ENCODE peak calls at places on chromosomes 1 and 21, in six cellular contexts. U, F, L, Q, O and C are unnamed samples.

GRCh38 chr1:114320586-114320985 is 166.9 kb upstream of the SYT6 start:
- DNase-seq in F (no peak), U (peak), Q (no peak), L (no peak), O (no peak), C (no peak)

GRCh38 chr1:26391450-26391849 is 18.9 kb upstream of the ZNF683 start:
- DNase-seq in Q (peak), L (peak), F (peak), U (peak), O (peak), C (peak)

GRCh38 chr1:245749053-245749452 is 594.3 kb downstream of the KIF26B start:
- DNase-seq in U (no peak), O (no peak), F (no peak), L (no peak), Q (no peak), C (no peak)

GRCh38 chr1:187051618-187052232 is 223.0 kb downstream of the PLA2G4A start:
- DNase-seq in L (peak), F (no peak), O (peak), Q (peak), U (peak), C (no peak)

GRCh38 chr1:245566952-245567351 is 412.2 kb downstream of the KIF26B start:
- DNase-seq in O (no peak), Q (no peak), U (no peak), L (peak), F (no peak), C (no peak)

GRCh38 chr1:1400576-1401456 is 1.7 kb upstream of the CCNL2 start:
- DNase-seq in L (no peak), O (no peak), F (no peak), Q (no peak), U (no peak), C (no peak)

GRCh38 chr1:208048904-208049303 is 138.0 kb upstream of the CD34 start:
- DNase-seq in Q (no peak), U (no peak), F (no peak), L (no peak), O (no peak), C (no peak)

GRCh38 chr21:32867587-32867986 is 96.0 kb upstream of the PAXBP1 start:
- DNase-seq in U (no peak), O (no peak), F (no peak), Q (no peak), L (no peak), C (no peak)

GRCh38 chr1:234862944-234863515 is 253.1 kb upstream of the IRF2BP2 start:
- DNase-seq in F (no peak), Q (no peak), O (no peak), U (peak), L (no peak), C (no peak)

GRCh38 chr1:218164111-218164929 is 120.8 kb upstream of the RRP15 start:
- DNase-seq in Q (peak), U (peak), F (peak), O (peak), L (peak), C (no peak)

GRCh38 chr1:35371506-35371905 is 103.0 kb downstream of the ZMYM4 start:
- DNase-seq in Q (no peak), O (no peak), F (no peak), L (no peak), U (no peak), C (no peak)

GRCh38 chr1:201694615-201695335 is 134.2 kb upstream of the IPO9 start:
- DNase-seq in L (no peak), U (no peak), O (no peak), Q (no peak), F (no peak), C (no peak)

GRCh38 chr1:4306559-4307467 is 347.6 kb upstream of the AJAP1 start:
- DNase-seq in F (no peak), U (no peak), Q (no peak), L (no peak), O (no peak), C (no peak)

GRCh38 chr21:31630062-31630711 is 29.3 kb upstream of the SOD1 start:
- DNase-seq in L (no peak), Q (no peak), F (no peak), U (peak), O (no peak), C (no peak)

GRCh38 chr1:236039736-236040670 is 24.9 kb downstream of the NID1 start:
- DNase-seq in Q (no peak), U (no peak), L (no peak), O (no peak), F (no peak), C (no peak)

GRCh38 chr1:236041899-236042618 is 22.8 kb downstream of the NID1 start:
- DNase-seq in U (no peak), L (no peak), O (no peak), F (no peak), Q (no peak), C (no peak)

GRCh38 chr1:236045771-236046170 is 19.1 kb downstream of the NID1 start:
- DNase-seq in Q (no peak), U (no peak), L (no peak), F (no peak), O (no peak), C (no peak)

DNA sequence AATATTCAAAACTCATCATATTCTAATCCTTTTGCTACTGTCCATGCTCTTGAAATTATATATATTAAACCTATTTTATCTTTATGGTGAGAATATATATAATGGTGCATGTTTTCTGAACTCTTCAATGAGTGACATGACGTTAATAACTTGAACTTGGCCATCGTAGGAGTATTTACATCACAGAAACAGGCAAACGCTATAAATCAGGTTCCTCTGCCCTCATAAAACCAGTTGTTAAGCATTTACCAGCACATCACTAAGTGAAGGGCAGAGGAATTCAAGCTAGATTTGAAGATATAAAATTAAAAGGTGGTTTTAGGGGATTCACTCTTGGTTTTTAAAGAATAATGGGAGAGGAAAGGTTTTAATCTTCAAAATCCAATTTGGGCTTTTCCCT is 20.5 kb downstream of the NID1 start:
- DNase-seq in O (no peak), L (no peak), Q (no peak), U (no peak), F (no peak), C (no peak)
- TF ChIP-seq CTCF in O (no peak), L (no peak), Q (no peak), U (no peak), F (no peak), C (no peak)

GRCh38 chr1:53314606-53315005 is 13.3 kb downstream of the LRP8 start:
- DNase-seq in O (no peak), U (no peak), Q (no peak), F (no peak), L (peak), C (no peak)

GRCh38 chr1:53315456-53316048 is 12.3 kb downstream of the LRP8 start:
- DNase-seq in O (no peak), L (no peak), F (no peak), U (no peak), Q (no peak), C (no peak)

GRCh38 chr1:53316742-53317650 is 10.9 kb downstream of the LRP8 start:
- DNase-seq in Q (no peak), F (no peak), O (no peak), U (no peak), L (peak), C (no peak)

GRCh38 chr1:53317651-53318539 is 10.0 kb downstream of the LRP8 start:
- DNase-seq in O (no peak), F (no peak), Q (no peak), L (no peak), U (no peak), C (no peak)

GRCh38 chr1:53316058-53316741 is 11.7 kb downstream of the LRP8 start:
- DNase-seq in O (no peak), L (peak), U (no peak), F (no peak), Q (peak), C (no peak)
- TF ChIP-seq CTCF in O (no peak), L (no peak), U (peak), F (no peak), Q (no peak), C (no peak)

GRCh38 chr21:44296916-44297315 is 2.9 kb upstream of the PFKL start:
- DNase-seq in F (no peak), U (no peak), L (no peak), Q (no peak), O (no peak), C (no peak)

GRCh38 chr21:44299458-44300261 is at the start of gene PFKL:
- DNase-seq in U (peak), O (peak), F (peak), L (peak), Q (peak), C (peak)

GRCh38 chr21:44299085-44299457 is 782 bp upstream of the PFKL start:
- DNase-seq in F (no peak), L (no peak), O (peak), U (peak), Q (peak), C (no peak)

GRCh38 chr21:44297525-44298290 is 2.1 kb upstream of the PFKL start:
- DNase-seq in O (peak), Q (peak), U (peak), L (peak), F (peak), C (peak)

DNA sequence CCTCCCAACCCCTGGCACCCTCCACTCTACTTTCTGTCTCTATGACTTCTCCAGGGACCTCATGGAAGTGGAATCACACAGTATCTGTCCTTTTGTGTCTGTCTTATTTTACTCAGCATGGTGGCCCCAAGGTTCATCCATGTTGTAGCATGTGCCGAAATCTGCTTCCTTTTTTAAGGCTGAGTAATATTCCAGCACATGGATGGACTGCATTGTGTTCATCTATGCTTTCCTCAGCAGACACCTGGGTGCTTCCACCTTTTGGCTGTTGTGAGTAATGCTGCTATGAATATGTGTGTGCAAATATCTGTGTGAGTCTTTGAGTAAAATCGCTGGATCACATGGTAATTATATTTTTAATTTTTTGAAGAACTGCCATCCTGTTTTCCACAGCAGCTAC is 1.6 kb upstream of the PFKL start:
- DNase-seq in F (no peak), U (peak), Q (no peak), L (no peak), O (peak), C (no peak)
- TF ChIP-seq CTCF in F (no peak), U (peak), Q (no peak), L (peak), O (peak), C (no peak)

GRCh38 chr1:45584351-45585109 is 689 bp downstream of the NASP start:
- DNase-seq in U (peak), L (peak), O (peak), Q (peak), F (peak), C (peak)
- TF ChIP-seq CTCF in U (no peak), L (peak), O (peak), Q (no peak), F (no peak), C (no peak)

GRCh38 chr1:162139398-162139685 is 69.9 kb downstream of the NOS1AP start:
- DNase-seq in Q (no peak), F (no peak), L (no peak), U (no peak), O (no peak), C (no peak)

GRCh38 chr1:162138107-162138506 is 68.6 kb downstream of the NOS1AP start:
- DNase-seq in O (no peak), L (no peak), F (no peak), Q (no peak), U (no peak), C (no peak)

GRCh38 chr1:162138599-162139397 is 69.3 kb downstream of the NOS1AP start:
- DNase-seq in O (no peak), F (no peak), U (no peak), L (no peak), Q (no peak), C (no peak)

GRCh38 chr1:162135271-162135775 is 65.8 kb downstream of the NOS1AP start:
- DNase-seq in L (no peak), U (no peak), F (no peak), Q (no peak), O (no peak), C (no peak)

DNA sequence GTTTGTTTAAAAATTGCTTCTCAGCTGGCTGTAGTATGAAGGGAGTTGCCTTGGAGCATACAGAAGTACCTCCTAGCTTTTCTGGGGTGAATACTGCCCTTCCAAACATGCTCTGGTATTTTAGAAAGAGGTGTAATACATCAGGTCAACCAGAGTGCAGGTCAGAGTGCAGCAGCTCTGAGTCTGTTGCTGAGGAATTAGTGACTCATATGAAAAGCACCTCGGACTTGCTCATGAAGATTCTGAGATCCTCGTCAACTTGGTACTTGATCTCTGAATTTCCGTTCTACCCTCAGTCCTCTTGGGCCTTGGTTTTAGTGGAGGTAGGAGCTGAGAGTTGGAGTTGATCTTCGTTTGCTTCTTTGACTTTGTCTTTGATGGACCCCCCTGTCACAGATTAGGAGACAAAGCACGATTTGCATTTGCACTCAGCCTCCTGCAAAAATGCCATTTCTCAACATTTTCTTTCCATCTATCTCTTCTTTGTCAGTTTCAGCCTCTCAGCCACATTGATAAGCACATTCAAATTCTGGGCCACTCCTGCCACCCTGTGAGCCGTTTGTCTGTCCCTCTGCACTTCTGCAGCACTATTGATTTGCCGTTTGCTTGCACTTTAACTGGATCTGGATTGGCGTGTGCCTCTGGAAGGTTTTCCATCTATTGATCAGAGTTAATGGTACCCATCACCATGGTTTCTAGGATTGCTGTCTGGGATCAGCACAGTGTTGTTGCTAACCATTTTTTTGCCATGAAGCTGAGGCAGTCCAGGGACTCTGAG is 67.5 kb downstream of the NOS1AP start:
- DNase-seq in O (no peak), F (no peak), U (peak), Q (no peak), L (no peak), C (no peak)
- TF ChIP-seq CTCF in O (no peak), F (no peak), U (no peak), Q (no peak), L (no peak), C (no peak)

GRCh38 chr1:37794372-37795339 is 1.0 kb downstream of the MANEAL start:
- DNase-seq in F (peak), Q (peak), U (no peak), L (peak), O (no peak), C (no peak)
- TF ChIP-seq CTCF in F (no peak), Q (no peak), U (no peak), L (no peak), O (no peak), C (no peak)

DNA sequence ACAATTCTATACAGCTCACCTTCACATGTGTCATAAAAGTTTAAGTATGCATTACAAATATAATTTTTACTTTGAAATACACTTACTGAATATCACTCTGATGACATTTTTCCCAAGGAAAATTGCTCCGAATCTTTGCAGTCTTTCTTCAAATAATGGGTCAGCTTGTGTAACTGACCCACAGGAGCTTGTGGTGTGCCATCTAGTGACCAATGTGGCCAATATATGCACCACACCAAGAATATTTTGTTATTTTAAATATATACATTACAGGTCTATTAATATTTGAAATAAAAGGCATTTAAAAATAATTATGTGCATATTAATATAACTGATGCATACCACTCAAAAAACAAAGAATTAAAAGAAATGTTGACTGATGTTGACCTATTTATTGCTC is 271.4 kb downstream of the TBX15 start:
- DNase-seq in O (no peak), L (no peak), U (no peak), F (no peak), Q (no peak), C (no peak)
- TF ChIP-seq CTCF in O (no peak), L (peak), U (no peak), F (no peak), Q (no peak), C (no peak)

DNA sequence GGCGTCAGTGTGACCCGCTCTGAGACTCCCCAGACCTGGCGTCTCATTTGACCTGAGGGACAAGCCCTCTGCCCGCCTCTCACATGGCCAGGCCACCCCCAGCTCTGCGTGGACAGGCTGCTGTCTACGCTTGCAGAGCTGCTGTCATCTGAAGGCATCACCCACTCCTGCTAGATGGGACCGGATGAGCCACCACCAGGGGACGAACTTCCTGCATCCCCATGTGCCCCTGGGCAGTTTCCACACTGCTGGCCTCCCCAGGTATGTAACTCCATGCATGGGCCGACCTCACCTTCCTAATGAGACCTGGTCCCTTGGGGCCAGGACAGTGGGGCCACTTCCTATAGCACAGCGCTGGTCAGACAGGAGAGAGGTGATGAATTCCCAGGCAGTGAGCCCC is 121.5 kb downstream of the PSMG1 start:
- DNase-seq in Q (no peak), L (no peak), U (no peak), F (no peak), O (no peak), C (no peak)
- TF ChIP-seq CTCF in Q (no peak), L (no peak), U (no peak), F (no peak), O (no peak), C (no peak)

DNA sequence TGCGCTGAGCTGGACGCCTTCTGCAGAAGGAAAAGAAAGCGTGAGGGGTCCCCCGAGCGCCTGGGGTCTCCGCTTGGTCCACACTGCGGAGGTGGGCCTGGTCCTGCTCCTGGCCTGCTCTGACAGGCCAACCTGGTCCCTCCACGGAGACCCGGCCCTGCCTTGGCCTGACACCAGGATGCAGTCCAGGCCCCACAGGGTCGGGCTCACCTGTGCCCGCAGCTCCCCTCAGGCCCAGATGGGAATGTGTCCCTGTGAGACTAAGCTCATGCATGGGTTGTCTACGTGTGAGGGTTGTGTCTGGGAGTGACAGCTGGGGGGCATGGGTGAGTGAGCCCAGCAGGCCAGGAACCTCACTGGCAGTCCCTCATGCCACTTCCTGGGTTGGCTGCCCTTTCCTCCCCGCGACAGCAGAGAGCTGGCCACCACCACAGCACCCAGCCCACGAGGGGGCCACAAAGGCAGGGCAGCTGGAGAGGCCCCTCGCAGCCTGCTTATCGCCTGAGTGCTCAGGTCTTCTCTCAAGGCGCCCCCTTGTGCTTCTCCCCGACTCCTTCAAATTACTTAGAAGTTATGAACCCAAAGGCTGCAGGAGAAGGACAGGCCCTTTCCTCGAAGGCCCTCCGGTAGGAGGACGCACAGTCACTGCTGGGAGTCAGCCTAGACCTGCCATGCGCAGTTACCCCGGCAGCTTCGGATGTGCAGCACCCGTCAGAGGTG is 41.1 kb downstream of the SLC45A1 start:
- DNase-seq in Q (no peak), O (no peak), U (no peak), F (no peak), L (no peak), C (no peak)
- TF ChIP-seq CTCF in Q (no peak), O (peak), U (no peak), F (no peak), L (no peak), C (no peak)

DNA sequence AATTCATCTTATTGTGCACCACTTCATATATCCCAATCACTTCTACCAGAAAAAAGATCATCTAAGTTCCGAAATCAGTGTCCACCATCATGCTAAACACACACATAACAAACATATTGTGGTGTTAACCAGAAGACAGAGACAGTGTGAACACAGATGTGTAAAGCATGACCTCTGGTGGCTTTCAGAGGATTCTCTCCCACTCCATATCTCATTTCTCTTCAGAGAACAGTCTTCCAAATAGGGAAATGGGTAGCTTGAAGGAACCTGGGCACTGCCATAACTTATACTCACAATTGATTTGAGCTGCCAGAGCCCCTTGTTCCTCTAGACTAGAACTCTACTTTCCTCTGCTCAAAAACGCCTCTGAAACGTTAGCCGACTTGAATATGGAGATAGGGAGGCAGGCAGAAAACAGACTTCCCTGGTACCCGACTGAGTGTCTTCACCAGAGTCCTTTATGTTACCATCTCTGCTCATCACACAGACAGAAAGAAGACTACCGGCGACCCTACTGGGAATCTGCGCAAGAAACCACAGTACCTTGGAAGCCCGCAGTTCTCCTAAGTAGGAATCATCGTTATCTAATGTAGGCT is 1.8 kb upstream of the ELAPOR1 start:
- DNase-seq in U (peak), Q (peak), L (peak), F (no peak), O (peak), C (no peak)
- TF ChIP-seq CTCF in U (peak), Q (no peak), L (peak), F (no peak), O (peak), C (no peak)